ENCODE peak calls at places on chromosomes 3 and 15, in ten cellular contexts. H is right cardiac atrium; R is thoracic aorta; D is GM23248; G is CD8-positive, alpha-beta T cell; O is IMR-90; B is endothelial cell of umbilical vein; N is adipocyte; F is body of pancreas; S is kidney. X is an unnamed sample. For H3K4me1, the result is how much of the 10 kb centered on the place peaks cover.

GRCh38 chr3:96813134-96813819 is 1.1 kb upstream of the EPHA6 start:
- DNase-seq in N (peak), H (peak), R (no peak), B (peak), O (peak), F (peak), D (peak), S (peak), G (no peak), X (peak)

GRCh38 chr3:172844428-172844827 is 93.9 kb downstream of the ECT2 start:
- DNase-seq in G (no peak), H (no peak), D (no peak), S (no peak), N (no peak), F (no peak), B (no peak), R (no peak), O (no peak), X (no peak)

GRCh38 chr15:82647045-82647834 is at the start of gene CPEB1:
- DNase-seq in G (peak), S (peak), D (peak), B (no peak), H (peak), F (peak), O (peak), N (peak), R (no peak), X (peak)

GRCh38 chr3:52193059-52193458 is 4.9 kb upstream of the ALAS1 start:
- DNase-seq in G (no peak), B (no peak), R (no peak), D (peak), O (peak), H (peak), S (no peak), F (no peak), N (peak), X (peak)

GRCh38 chr3:134294302-134294925 is 43.8 kb upstream of the RYK start:
- DNase-seq in S (no peak), R (no peak), H (no peak), F (no peak), G (peak), N (no peak), O (no peak), D (no peak), B (no peak), X (no peak)

GRCh38 chr15:31296304-31297220 is 30.1 kb upstream of the KLF13 start:
- DNase-seq in F (peak), O (no peak), G (peak), B (peak), N (peak), H (no peak), S (peak), D (no peak), R (no peak), X (no peak)

GRCh38 chr3:173371848-173372487 is 25.6 kb upstream of the NLGN1 start:
- DNase-seq in F (peak), S (no peak), H (peak), R (no peak), G (no peak), D (peak), N (peak), O (peak), B (peak), X (no peak)

GRCh38 chr3:156409694-156410093 is 145.2 kb downstream of the SSR3 start:
- DNase-seq in F (no peak), R (no peak), G (no peak), H (no peak), O (no peak), B (no peak), N (no peak), S (no peak), D (peak), X (peak)

GRCh38 chr15:90660195-90660995 is 56.8 kb upstream of the BLM start:
- DNase-seq in F (no peak), N (peak), H (peak), D (peak), S (peak), R (peak), B (no peak), G (peak), O (peak), X (peak)

GRCh38 chr3:194285024-194285858 is 65.9 kb downstream of the CPN2 start:
- DNase-seq in D (peak), O (peak), H (no peak), F (no peak), R (no peak), S (no peak), N (peak), B (no peak), G (no peak), X (peak)

GRCh38 chr3:77479021-77479420 is 439.1 kb downstream of the ROBO2 start:
- DNase-seq in R (no peak), G (no peak), D (no peak), B (no peak), S (no peak), H (no peak), N (no peak), O (no peak), F (no peak), X (no peak)

GRCh38 chr15:51755790-51756189 is 4.4 kb downstream of the TMOD2 start:
- DNase-seq in G (no peak), D (no peak), O (no peak), F (no peak), N (no peak), H (no peak), S (no peak), R (no peak), B (no peak), X (no peak)

GRCh38 chr3:124083990-124084389 is 92.1 kb upstream of the ROPN1 start:
- DNase-seq in G (no peak), B (no peak), N (no peak), O (no peak), R (no peak), H (no peak), F (no peak), D (no peak), S (no peak), X (no peak)

GRCh38 chr15:31254431-31255175 is 72.0 kb upstream of the KLF13 start:
- DNase-seq in S (peak), F (no peak), H (no peak), D (peak), R (no peak), O (peak), G (no peak), N (no peak), B (peak), X (peak)

GRCh38 chr3:134852893-134853351 is 57.9 kb downstream of the EPHB1 start:
- DNase-seq in B (no peak), D (no peak), F (no peak), R (no peak), O (no peak), S (no peak), N (no peak), H (no peak), G (no peak), X (no peak)

GRCh38 chr3:45943207-45943846 is at the start of gene CXCR6:
- DNase-seq in G (peak), F (no peak), R (no peak), S (no peak), D (peak), N (peak), O (peak), B (no peak), H (no peak), X (no peak)

GRCh38 chr15:83919319-83919830 is 265.5 kb downstream of the ADAMTSL3 start:
- DNase-seq in B (no peak), O (no peak), G (no peak), N (no peak), S (no peak), H (no peak), R (no peak), F (no peak), D (no peak), X (no peak)

GRCh38 chr3:112676659-112677234 is 35.8 kb upstream of the CCDC80 start:
- DNase-seq in F (no peak), O (peak), D (peak), S (peak), B (peak), R (peak), H (peak), G (peak), N (peak), X (peak)

GRCh38 chr3:46266598-46266997 is 24.3 kb downstream of the CCR3 start:
- DNase-seq in S (no peak), H (no peak), O (no peak), D (peak), R (no peak), G (no peak), B (no peak), F (no peak), N (peak), X (no peak)

GRCh38 chr3:102129774-102130608 is 280.7 kb downstream of the NFKBIZ start:
- DNase-seq in O (peak), H (no peak), D (peak), R (no peak), G (no peak), S (no peak), N (peak), F (peak), B (peak), X (peak)

GRCh38 chr3:139339219-139339906 is 4.5 kb upstream of the MRPS22 start:
- DNase-seq in N (no peak), H (no peak), F (no peak), G (no peak), D (peak), O (peak), R (no peak), S (peak), B (no peak), X (no peak)

GRCh38 chr15:39888809-39889208 is 31.3 kb downstream of the GPR176 start:
- DNase-seq in H (no peak), F (no peak), O (no peak), N (no peak), S (no peak), B (no peak), D (no peak), R (no peak), G (no peak), X (no peak)

GRCh38 chr3:99747915-99748314 is 69.7 kb upstream of the CMSS1 start:
- DNase-seq in G (no peak), D (peak), B (peak), R (no peak), O (peak), S (no peak), N (peak), H (no peak), F (no peak), X (no peak)

GRCh38 chr3:63967675-63968611 is 55.4 kb downstream of the PSMD6 start:
- DNase-seq in N (peak), D (peak), F (peak), S (no peak), R (no peak), O (peak), H (peak), B (peak), G (peak), X (no peak)

GRCh38 chr15:63502137-63502801 is 2.1 kb upstream of the USP3 start:
- DNase-seq in B (peak), S (no peak), G (no peak), H (peak), D (peak), R (no peak), N (no peak), F (no peak), O (peak), X (no peak)

GRCh38 chr3:61564405-61565059 is 3.2 kb downstream of the PTPRG start:
- DNase-seq in N (peak), S (peak), B (peak), G (no peak), O (peak), H (peak), F (peak), R (peak), D (peak), X (peak)

GRCh38 chr15:85388506-85388905 is 8.1 kb downstream of the AKAP13 start:
- DNase-seq in R (no peak), O (no peak), F (no peak), B (no peak), H (no peak), S (no peak), N (no peak), D (peak), G (no peak), X (no peak)

GRCh38 chr15:76345269-76345879 is 8.8 kb downstream of the ISL2 start:
- DNase-seq in N (no peak), D (no peak), B (no peak), S (no peak), H (no peak), G (no peak), R (no peak), O (no peak), F (no peak), X (no peak)

GRCh38 chr3:31157028-31157694 is 262.7 kb upstream of the GADL1 start:
- DNase-seq in R (no peak), O (no peak), B (no peak), G (no peak), S (no peak), H (no peak), D (no peak), F (no peak), N (no peak), X (no peak)

GRCh38 chr3:79175870-79176269 is 591.9 kb downstream of the ROBO1 start:
- DNase-seq in H (no peak), F (no peak), R (no peak), G (no peak), D (no peak), B (no peak), N (no peak), O (no peak), S (no peak), X (no peak)

DNA sequence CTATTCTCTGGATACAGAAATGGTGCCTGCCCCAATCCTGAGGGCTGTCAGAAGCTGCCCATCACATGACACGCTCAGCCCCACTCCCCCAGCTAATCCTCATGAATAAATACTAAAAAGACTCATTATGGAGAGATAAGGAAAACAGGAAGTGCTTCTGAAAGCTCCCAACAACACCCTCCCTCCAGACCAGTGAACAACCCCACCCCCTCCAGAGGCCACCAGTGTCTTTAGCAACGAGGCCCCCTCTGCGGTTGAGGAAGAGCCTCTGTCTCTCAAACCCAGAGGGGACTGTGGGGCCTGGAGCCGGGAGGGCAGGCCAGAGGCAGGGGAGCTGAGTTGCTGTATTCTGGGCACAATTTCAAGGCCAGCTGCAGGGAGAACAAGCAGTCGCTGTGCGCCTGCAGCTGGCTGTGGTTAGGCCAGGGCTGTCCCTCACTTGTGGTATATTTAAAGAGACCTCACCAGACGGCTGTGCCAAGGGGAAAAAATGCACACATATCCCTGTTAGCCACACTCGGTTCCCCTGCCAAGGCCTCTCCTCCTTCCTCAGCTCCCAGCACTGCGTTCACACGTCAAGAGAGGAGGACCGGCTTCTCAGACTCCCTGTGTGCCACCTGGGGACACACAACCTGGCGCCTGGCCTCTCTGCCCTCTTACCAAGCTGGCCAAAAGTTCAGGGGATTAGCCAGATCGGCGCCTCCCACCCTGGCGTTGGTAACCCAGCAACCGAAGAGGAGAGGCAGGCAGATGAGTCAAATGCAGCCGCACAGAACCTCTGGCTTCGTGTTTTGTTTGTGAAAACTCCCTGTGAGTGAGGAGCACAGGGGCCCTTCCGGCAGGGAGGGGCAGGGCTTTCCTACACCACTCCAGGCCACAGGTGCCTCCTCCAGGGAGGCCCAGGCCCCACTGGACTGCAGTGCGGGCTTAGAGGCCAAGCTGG is 101.2 kb upstream of the ETV5 start:
- DNase-seq in B (no peak), D (peak), R (no peak), O (peak), G (no peak), S (peak), H (peak), F (peak), N (peak), X (peak)
- H3K4me1 ChIP-seq in B (under half), D (under half), R (under half), O (under half), G (under half), S (under half), H (under half), F (under half), N (under half), X (under half)

GRCh38 chr15:78619022-78619950 is 1.5 kb downstream of the CHRNA3 start:
- DNase-seq in N (no peak), D (no peak), G (no peak), R (no peak), F (no peak), S (no peak), O (no peak), H (no peak), B (no peak), X (peak)

GRCh38 chr15:78618490-78618934 is 2.3 kb downstream of the CHRNA3 start:
- DNase-seq in G (peak), B (peak), D (peak), R (peak), O (peak), N (peak), S (peak), H (peak), F (peak), X (peak)

GRCh38 chr15:78620839-78621421 is at the start of gene CHRNA3:
- DNase-seq in R (no peak), H (no peak), F (no peak), O (no peak), S (no peak), N (no peak), G (peak), B (no peak), D (no peak), X (peak)

GRCh38 chr15:78621810-78622402 is 1.1 kb upstream of the CHRNA3 start:
- DNase-seq in F (no peak), D (no peak), B (no peak), G (no peak), R (no peak), N (no peak), S (no peak), O (no peak), H (no peak), X (peak)

GRCh38 chr15:78620021-78620838 is 566 bp downstream of the CHRNA3 start:
- DNase-seq in N (peak), S (no peak), B (no peak), R (no peak), H (no peak), F (no peak), O (no peak), G (peak), D (peak), X (peak)
- H3K4me3 ChIP-seq in N (no peak), S (no peak), B (peak), R (peak), H (peak), F (peak), O (no peak), G (no peak), D (no peak), X (no peak)

GRCh38 chr3:50237754-50238548 is 1.9 kb downstream of the GNAI2 start:
- DNase-seq in S (peak), O (peak), H (peak), F (peak), G (peak), B (peak), N (peak), R (peak), D (peak), X (peak)
- H3K4me1 ChIP-seq in S (half or more), O (under half), H (under half), F (half or more), G (half or more), B (under half), N (under half), R (under half), D (under half), X (under half)

DNA sequence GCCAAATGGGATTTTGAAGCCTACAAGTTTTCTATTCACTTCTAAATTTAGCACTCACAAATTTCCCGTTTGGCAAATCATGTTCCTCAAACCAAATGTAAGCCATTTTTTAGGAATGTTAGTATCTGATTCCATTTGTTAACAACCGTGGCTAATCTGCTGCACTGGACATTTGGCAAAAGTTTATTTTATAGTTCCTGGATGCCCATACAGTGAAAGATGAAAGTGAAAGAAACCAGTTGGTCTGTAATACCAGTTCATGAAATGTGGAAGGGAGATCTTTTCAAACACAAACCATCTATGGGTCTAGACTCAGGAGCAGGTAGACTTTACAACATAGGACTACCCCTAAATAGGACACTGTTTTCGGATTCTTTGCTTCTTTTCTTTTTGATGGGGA is 133.9 kb upstream of the GMNC start:
- DNase-seq in S (no peak), O (peak), H (no peak), F (no peak), B (no peak), N (peak), R (no peak), D (no peak), G (no peak), X (no peak)
- H3K4me3 ChIP-seq in S (no peak), O (peak), H (no peak), F (no peak), B (no peak), N (peak), R (no peak), D (peak), G (no peak), X (peak)

DNA sequence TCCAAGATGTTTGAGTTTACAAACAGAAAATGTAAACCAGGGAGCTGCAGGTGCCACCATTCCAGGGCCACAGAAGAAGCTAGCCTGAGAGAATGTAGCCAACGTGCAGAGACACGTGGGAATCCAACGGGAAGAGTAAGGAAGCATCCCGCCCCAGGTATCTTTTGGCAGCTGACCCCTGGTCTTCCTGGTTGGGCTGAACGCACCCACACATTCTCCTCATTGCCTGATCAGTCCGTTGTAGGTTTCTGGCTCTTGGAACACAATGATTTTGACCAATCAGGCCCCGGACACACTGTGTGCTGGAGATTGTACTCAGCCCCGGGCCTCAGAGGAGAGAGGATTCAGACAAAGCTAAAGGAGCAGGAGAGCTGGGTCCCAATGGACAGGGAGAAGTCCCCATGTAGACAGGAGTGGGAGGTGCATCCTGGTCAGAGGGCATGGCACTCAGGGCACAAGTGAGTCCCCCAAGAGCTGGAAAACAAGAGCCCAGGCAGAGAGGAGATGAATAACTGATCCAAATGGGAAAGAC is 102.3 kb downstream of the TPRA1 start:
- DNase-seq in D (no peak), H (no peak), F (no peak), O (no peak), G (no peak), S (no peak), R (no peak), N (no peak), B (no peak), X (no peak)
- H3K4me1 ChIP-seq in D (under half), H (under half), F (under half), O (under half), G (under half), S (under half), R (under half), N (under half), B (under half), X (under half)

DNA sequence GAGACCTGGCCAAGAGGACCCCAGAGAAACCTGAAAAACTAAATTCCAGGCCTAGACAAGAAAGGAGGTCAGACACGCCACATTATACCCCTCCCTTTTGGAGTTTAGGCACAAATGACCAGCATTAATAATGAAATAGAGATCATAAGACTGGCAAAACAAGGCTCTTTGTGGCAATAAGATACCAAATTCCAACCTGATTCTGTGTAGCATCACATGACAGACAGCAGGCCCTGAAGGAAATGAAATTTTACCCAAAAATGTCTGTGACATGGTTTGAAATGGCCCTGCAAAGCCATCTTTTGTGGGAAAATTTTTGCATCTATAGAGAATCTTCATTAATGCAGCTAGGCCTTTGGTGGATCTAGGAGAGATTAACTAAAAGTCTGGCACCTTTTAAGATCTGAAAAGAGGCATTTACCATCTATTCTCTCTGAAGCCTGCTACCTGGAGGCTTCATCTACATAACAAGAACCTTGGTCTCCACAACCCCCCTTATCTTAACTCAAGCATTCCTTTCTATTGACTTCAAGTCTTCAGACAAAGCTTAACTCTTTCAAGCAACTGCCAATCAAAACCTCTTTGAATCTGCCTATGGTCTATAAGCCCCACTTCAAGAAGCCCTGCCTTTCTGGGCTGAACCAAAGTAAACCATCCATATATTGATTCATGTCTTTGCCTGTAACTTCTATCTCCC is 8.0 kb downstream of the FAM174B start:
- DNase-seq in N (no peak), H (no peak), O (no peak), G (no peak), F (no peak), B (no peak), R (no peak), D (no peak), S (no peak), X (no peak)
- H3K4me3 ChIP-seq in N (no peak), H (no peak), O (no peak), G (no peak), F (no peak), B (no peak), R (no peak), D (no peak), S (no peak), X (no peak)